ENCODE peak calls at places on chromosomes 5 and 9, in six cellular contexts. I is renal cortical epithelial cell; E is stimulated activated CD4-positive, alpha-beta T cell treated with anti-CD3 and anti-CD28 coated beads, Interleukin-4, amount 100 ng/mL, for 1 hour; P is RWPE1; B is HFFc6; L is cardiac muscle cell. V is an unnamed sample.

GRCh38 chr5:60843693-60844428 is at the start of gene ELOVL7:
- DNase-seq in I (peak), E (peak), P (peak), B (no peak), L (peak), V (peak)

GRCh38 chr5:10124287-10124686 is 125.4 kb downstream of the ATPSCKMT start:
- DNase-seq in I (no peak), E (no peak), P (no peak), B (no peak), L (no peak), V (no peak)

GRCh38 chr5:94433393-94434149 is 184.8 kb downstream of the KIAA0825 start:
- DNase-seq in I (peak), E (no peak), P (peak), B (peak), L (no peak), V (no peak)

GRCh38 chr5:111530298-111530740 is 18.0 kb upstream of the STARD4 start:
- DNase-seq in I (peak), E (peak), P (peak), B (peak), L (no peak), V (peak)

GRCh38 chr9:129590466-129590865 is 30.4 kb downstream of the C9orf50 start:
- DNase-seq in I (no peak), E (no peak), P (no peak), B (no peak), L (no peak), V (no peak)

GRCh38 chr5:67188274-67188857 is 8.2 kb downstream of the CD180 start:
- DNase-seq in I (no peak), E (no peak), P (no peak), B (no peak), L (no peak), V (no peak)

GRCh38 chr5:145764325-145764724 is 70.8 kb downstream of the PRELID2 start:
- DNase-seq in I (peak), E (no peak), P (no peak), B (no peak), L (no peak), V (no peak)

GRCh38 chr9:133731876-133732321 is 6.3 kb downstream of the SARDH start:
- DNase-seq in I (no peak), E (no peak), P (peak), B (peak), L (peak), V (peak)

GRCh38 chr9:107214381-107214780 is 68.7 kb upstream of the RAD23B start:
- DNase-seq in I (no peak), E (no peak), P (no peak), B (no peak), L (no peak), V (no peak)

GRCh38 chr5:96614110-96614691 is 48.0 kb upstream of the CAST start:
- DNase-seq in I (peak), E (peak), P (peak), B (peak), L (peak), V (no peak)

GRCh38 chr5:134095293-134095692 is 19.2 kb upstream of the TCF7 start:
- DNase-seq in I (no peak), E (no peak), P (no peak), B (no peak), L (no peak), V (no peak)

GRCh38 chr5:42467981-42468524 is 44.8 kb downstream of the GHR start:
- DNase-seq in I (no peak), E (no peak), P (no peak), B (no peak), L (no peak), V (no peak)

GRCh38 chr9:122144836-122145235 is 14.7 kb downstream of the NDUFA8 start:
- DNase-seq in I (no peak), E (no peak), P (no peak), B (peak), L (no peak), V (no peak)

GRCh38 chr9:95095619-95096355 is 221.7 kb downstream of the FANCC start:
- DNase-seq in I (no peak), E (no peak), P (no peak), B (no peak), L (no peak), V (no peak)

GRCh38 chr9:135787317-135787716 is 85.3 kb downstream of the KCNT1 start:
- DNase-seq in I (no peak), E (no peak), P (no peak), B (no peak), L (no peak), V (no peak)

GRCh38 chr5:79297661-79298060 is 61.7 kb downstream of the JMY start:
- DNase-seq in I (peak), E (no peak), P (no peak), B (no peak), L (peak), V (no peak)

GRCh38 chr9:136047076-136047774 is 47.9 kb downstream of the NACC2 start:
- DNase-seq in I (no peak), E (no peak), P (no peak), B (no peak), L (no peak), V (no peak)

GRCh38 chr9:21933865-21934264 is 60.3 kb downstream of the CDKN2A start:
- DNase-seq in I (peak), E (no peak), P (no peak), B (peak), L (no peak), V (no peak)

GRCh38 chr9:38371495-38371894 is 21.0 kb upstream of the ALDH1B1 start:
- DNase-seq in I (peak), E (no peak), P (peak), B (peak), L (peak), V (peak)

GRCh38 chr9:123346026-123346425 is 10.0 kb upstream of the CRB2 start:
- DNase-seq in I (no peak), E (no peak), P (no peak), B (no peak), L (no peak), V (no peak)